ENCODE peak calls at places on chromosome 9, in seven cellular contexts. B is uterus; Q is SJSA1; K is cardiac muscle cell; Z is effector memory CD4-positive, alpha-beta T cell; N is prostate gland; P is trophoblast cell. R is an unnamed sample.
A peak's percentile ranks its signal among the peaks of the same experiment; 100 is the strongest.

GRCh38 chr9:129720181-129720864 is 32.5 kb downstream of the PTGES start:
- DNase-seq in P (no peak), Z (no peak), K (no peak), Q (no peak), N (no peak), B (no peak), R (no peak)

GRCh38 chr9:13118294-13118693 is 161.2 kb downstream of the MPDZ start:
- DNase-seq in K (no peak), P (no peak), N (no peak), B (no peak), Q (no peak), Z (no peak), R (no peak)

GRCh38 chr9:118330191-118330986 is 626.2 kb downstream of the TLR4 start:
- DNase-seq in Z (no peak), Q (no peak), K (no peak), B (no peak), N (no peak), P (no peak), R (no peak)

GRCh38 chr9:136947955-136948510 is 3.0 kb downstream of the C8G start:
- DNase-seq in Z (no peak), N (no peak), P (peak; percentile 18), K (peak; percentile 44), Q (peak; percentile 14), B (no peak), R (no peak)

GRCh38 chr9:26148128-26148527 is 469.9 kb upstream of the TUSC1 start:
- DNase-seq in Q (no peak), P (no peak), N (no peak), K (no peak), B (no peak), Z (no peak), R (no peak)

GRCh38 chr9:90890146-90890545 is 88.5 kb downstream of the SYK start:
- DNase-seq in P (no peak), Z (no peak), Q (no peak), B (no peak), N (no peak), K (no peak), R (no peak)

GRCh38 chr9:129656795-129657390 is 8.6 kb upstream of the PRRX2 start:
- DNase-seq in P (no peak), N (peak; percentile 40), B (no peak), K (no peak), Z (no peak), Q (peak; percentile 65), R (peak; percentile 50)

GRCh38 chr9:70406446-70406862 is 8.0 kb downstream of the KLF9 start:
- DNase-seq in Q (peak; percentile 51), Z (no peak), B (peak; percentile 76), P (no peak), K (peak; percentile 71), N (no peak), R (no peak)

GRCh38 chr9:73269430-73270101 is 117.9 kb downstream of the ANXA1 start:
- DNase-seq in B (no peak), K (peak; percentile 63), Q (no peak), N (no peak), P (no peak), Z (no peak), R (no peak)

GRCh38 chr9:22354699-22355384 is 91.8 kb upstream of the DMRTA1 start:
- DNase-seq in Q (peak; percentile 28), K (no peak), P (no peak), N (no peak), Z (no peak), B (no peak), R (no peak)

GRCh38 chr9:10268500-10269485 is 344.0 kb downstream of the PTPRD start:
- DNase-seq in P (no peak), B (no peak), Q (no peak), N (no peak), K (peak; percentile 50), Z (no peak), R (no peak)

GRCh38 chr9:120910643-120911042 is 16.0 kb downstream of the TRAF1 start:
- DNase-seq in B (no peak), Q (no peak), N (no peak), Z (no peak), K (no peak), P (no peak), R (no peak)

GRCh38 chr9:14899042-14899814 is 11.0 kb downstream of the FREM1 start:
- DNase-seq in Q (no peak), N (no peak), Z (no peak), K (no peak), B (no peak), P (no peak), R (no peak)

GRCh38 chr9:14994738-14995137 is 84.5 kb upstream of the FREM1 start:
- DNase-seq in Q (no peak), P (no peak), B (no peak), N (no peak), K (no peak), Z (no peak), R (no peak)

GRCh38 chr9:136170291-136170901 is 34.5 kb downstream of the LHX3 start:
- DNase-seq in K (peak; percentile 22), B (no peak), P (no peak), N (peak; percentile 11), Z (peak; percentile 12), Q (no peak), R (no peak)

GRCh38 chr9:72165821-72166547 is 16.7 kb downstream of the GDA start:
- DNase-seq in B (no peak), P (peak; percentile 50), K (no peak), N (no peak), Z (no peak), Q (peak; percentile 25), R (peak; percentile 16)

GRCh38 chr9:109802491-109802890 is 22.5 kb downstream of the PALM2AKAP2 start:
- DNase-seq in K (no peak), P (peak; percentile 66), Q (no peak), N (no peak), B (no peak), Z (no peak), R (no peak)

GRCh38 chr9:111003182-111003581 is 35.1 kb downstream of the LPAR1 start:
- DNase-seq in P (no peak), Q (no peak), K (no peak), Z (no peak), B (no peak), N (no peak), R (no peak)

DNA sequence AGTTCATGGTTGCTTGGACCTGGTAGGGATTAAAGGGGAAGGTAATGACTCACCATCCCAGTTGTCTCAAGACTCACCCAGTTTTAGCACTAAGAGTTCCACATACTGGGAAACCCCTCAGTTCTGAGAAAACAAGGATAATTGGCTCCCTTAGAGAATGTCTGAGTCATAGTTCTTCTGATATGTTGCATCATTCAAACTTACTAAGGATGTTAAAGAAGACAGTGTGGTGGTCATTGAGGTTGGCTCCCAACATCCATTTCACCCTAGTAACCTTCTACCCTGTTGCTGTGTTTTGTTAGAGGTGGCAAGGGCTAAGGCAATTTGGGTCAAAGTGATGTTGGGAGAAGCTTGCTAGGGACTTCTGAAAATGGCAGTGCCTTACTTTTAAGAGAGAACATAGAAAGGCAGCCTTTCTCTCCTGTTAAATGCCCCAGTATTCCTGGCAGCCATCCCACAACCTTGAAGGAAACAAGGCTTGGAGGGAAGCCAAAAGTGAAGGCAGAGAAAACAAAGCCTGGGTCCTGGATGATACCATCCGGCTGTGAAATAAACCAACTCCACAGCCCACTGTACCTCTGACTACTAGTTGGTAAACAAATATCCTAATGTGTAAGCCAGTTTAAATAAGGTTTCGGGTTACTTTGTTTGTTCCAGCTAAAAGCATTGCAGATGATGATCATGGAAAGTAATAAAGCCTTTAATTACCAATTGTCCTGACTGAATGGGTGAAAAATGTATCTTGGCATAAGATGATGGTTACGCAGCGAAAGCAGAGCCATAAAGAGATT is 80.4 kb upstream of the ADAMTSL1 start:
- DNase-seq in P (no peak), Z (no peak), Q (peak; percentile 64), K (peak; percentile 93), N (peak; percentile 92), B (peak; percentile 78), R (peak; percentile 99)
- H3K4me3 ChIP-seq in P (no peak overlapping the region), Z (no peak overlapping the region), Q (no peak overlapping the region), K (no peak overlapping the region), N (no peak overlapping the region), B (no peak overlapping the region), R (no peak overlapping the region)

GRCh38 chr9:133273098-133273497 is 1.9 kb downstream of the ABO start:
- DNase-seq in N (no peak), Z (no peak), K (no peak), P (no peak), B (no peak), Q (no peak), R (no peak)
- H3K27me3 ChIP-seq in N (no peaks in the 10 kb centered on the region), Z (peaks cover 12% of the 10 kb centered on the region), K (peaks cover 66% of the 10 kb centered on the region), P (peaks cover 38% of the 10 kb centered on the region), B (no peaks in the 10 kb centered on the region), Q (peaks cover 72% of the 10 kb centered on the region), R (peaks cover 23% of the 10 kb centered on the region)

GRCh38 chr9:87099383-87099782 is 152.1 kb upstream of the GAS1 start:
- DNase-seq in B (no peak), Q (no peak), Z (no peak), P (no peak), K (no peak), N (no peak), R (no peak)
- H3K4me3 ChIP-seq in B (no peak overlapping the region), Q (no peak overlapping the region), Z (no peak overlapping the region), P (no peak overlapping the region), K (no peak overlapping the region), N (no peak overlapping the region), R (no peak overlapping the region)

GRCh38 chr9:133579231-133579560 is 30.0 kb downstream of the FAM163B start:
- DNase-seq in Q (no peak), K (no peak), B (no peak), P (no peak), N (no peak), Z (no peak), R (no peak)
- H3K27me3 ChIP-seq in Q (peaks cover 5% of the 10 kb centered on the region), K (no peaks in the 10 kb centered on the region), B (no peaks in the 10 kb centered on the region), P (no peaks in the 10 kb centered on the region), N (no peaks in the 10 kb centered on the region), Z (peaks cover 17% of the 10 kb centered on the region), R (peaks cover 70% of the 10 kb centered on the region)

GRCh38 chr9:87148391-87149237 is 201.3 kb upstream of the GAS1 start:
- DNase-seq in N (peak; percentile 43), Z (no peak), P (peak; percentile 89), Q (peak; percentile 38), K (peak; percentile 90), B (peak; percentile 83), R (peak; percentile 26)
- H3K4me3 ChIP-seq in N (peak overlapping the region; percentile 28), Z (no peak overlapping the region), P (no peak overlapping the region), Q (no peak overlapping the region), K (no peak overlapping the region), B (peak overlapping the region; percentile 31), R (peak overlapping the region; percentile 19)

GRCh38 chr9:132233138-132233537 is 71.3 kb downstream of the NTNG2 start:
- DNase-seq in Q (no peak), K (no peak), P (no peak), Z (no peak), B (no peak), N (no peak), R (no peak)

GRCh38 chr9:132232522-132232921 is 70.7 kb downstream of the NTNG2 start:
- DNase-seq in B (no peak), N (no peak), P (no peak), Q (no peak), Z (no peak), K (no peak), R (no peak)

GRCh38 chr9:132235125-132235524 is 73.3 kb downstream of the NTNG2 start:
- DNase-seq in Q (no peak), N (no peak), Z (no peak), K (no peak), P (no peak), B (no peak), R (no peak)

GRCh38 chr9:132235894-132236661 is 74.2 kb downstream of the NTNG2 start:
- DNase-seq in N (peak; percentile 84), P (peak; percentile 60), K (peak; percentile 75), Q (peak; percentile 61), Z (peak; percentile 50), B (peak; percentile 72), R (no peak)

GRCh38 chr9:132234501-132235045 is 72.7 kb downstream of the NTNG2 start:
- DNase-seq in Q (no peak), B (no peak), Z (no peak), N (no peak), K (no peak), P (no peak), R (no peak)
- H3K27me3 ChIP-seq in Q (peaks cover 37% of the 10 kb centered on the region), B (no peaks in the 10 kb centered on the region), Z (peaks cover 6% of the 10 kb centered on the region), N (no peaks in the 10 kb centered on the region), K (no peaks in the 10 kb centered on the region), P (no peaks in the 10 kb centered on the region), R (peaks cover 31% of the 10 kb centered on the region)

R was measured in kidney epithelial cell.